ENCODE peak calls at places on chromosomes 3 and 15, in five cellular contexts. W is body of pancreas; J is Peyer's patch; I is mesendoderm; F is CD4-positive, alpha-beta memory T cell. Q is an unnamed sample.

GRCh38 chr3:23497156-23497555 is 294.0 kb downstream of the UBE2E2 start:
- DNase-seq in J (no peak), I (no peak), F (no peak), W (no peak), Q (no peak)

GRCh38 chr3:188458761-188459160 is 304.8 kb downstream of the LPP start:
- DNase-seq in W (no peak), J (no peak), I (no peak), F (no peak), Q (no peak)

GRCh38 chr3:49602049-49602554 is 47.8 kb downstream of the BSN start:
- DNase-seq in F (no peak), J (peak), W (no peak), I (no peak), Q (no peak)

GRCh38 chr15:49101536-49101935 is 53.9 kb downstream of the COPS2 start:
- DNase-seq in J (no peak), F (no peak), I (no peak), W (no peak), Q (no peak)

GRCh38 chr15:100867476-100867875 is 12.2 kb upstream of the ALDH1A3 start:
- DNase-seq in F (no peak), W (no peak), J (no peak), I (no peak), Q (no peak)

GRCh38 chr3:152183473-152183872 is 85.3 kb upstream of the MBNL1 start:
- DNase-seq in J (peak), W (peak), F (peak), I (peak), Q (peak)

GRCh38 chr3:142947352-142947751 is 16.1 kb downstream of the PAQR9 start:
- DNase-seq in I (peak), W (no peak), F (no peak), J (no peak), Q (no peak)

GRCh38 chr15:74324714-74325113 is 42.7 kb downstream of the CYP11A1 start:
- DNase-seq in I (no peak), W (no peak), J (no peak), F (no peak), Q (no peak)

GRCh38 chr3:157175678-157176077 is 15.7 kb upstream of the CCNL1 start:
- DNase-seq in I (peak), J (peak), W (peak), F (no peak), Q (peak)

GRCh38 chr15:90266485-90266884 is 1.0 kb downstream of the NGRN start:
- DNase-seq in J (no peak), F (peak), I (no peak), W (peak), Q (peak)

GRCh38 chr15:85581495-85581894 is 201.1 kb downstream of the AKAP13 start:
- DNase-seq in J (peak), I (no peak), F (peak), W (peak), Q (peak)

GRCh38 chr3:8303466-8303865 is 198.2 kb upstream of the LMCD1 start:
- DNase-seq in I (no peak), F (no peak), W (no peak), J (no peak), Q (no peak)

GRCh38 chr3:13702226-13702820 is 153.4 kb downstream of the FBLN2 start:
- DNase-seq in F (no peak), J (peak), W (no peak), I (no peak), Q (no peak)

GRCh38 chr3:156350786-156351185 is 204.1 kb downstream of the SSR3 start:
- DNase-seq in I (no peak), J (no peak), F (no peak), W (no peak), Q (no peak)

GRCh38 chr15:45378149-45378912 is at the start of gene GATM:
- DNase-seq in F (peak), I (peak), J (peak), W (peak), Q (peak)

GRCh38 chr15:82062479-82062878 is 16.7 kb upstream of the MEX3B start:
- DNase-seq in I (no peak), J (no peak), W (no peak), F (no peak), Q (no peak)

GRCh38 chr3:117589454-117589853 is 879.9 kb downstream of the TUSC7 start:
- DNase-seq in J (no peak), F (no peak), I (peak), W (no peak), Q (no peak)

GRCh38 chr3:155026999-155027591 is 53.0 kb upstream of the MME start:
- DNase-seq in J (no peak), I (peak), F (no peak), W (no peak), Q (no peak)

GRCh38 chr3:107240183-107241091 is 136.8 kb upstream of the CCDC54 start:
- DNase-seq in F (peak), I (peak), J (peak), W (peak), Q (peak)
- H3K27ac ChIP-seq in F (peak), I (no peak), J (peak), W (no peak), Q (peak)

GRCh38 chr3:139948898-139949297 is 13.9 kb downstream of the CLSTN2 start:
- DNase-seq in F (no peak), W (no peak), J (no peak), I (no peak), Q (no peak)

GRCh38 chr3:139944256-139944910 is 9.4 kb downstream of the CLSTN2 start:
- DNase-seq in J (no peak), F (no peak), I (no peak), W (no peak), Q (no peak)

GRCh38 chr3:139953131-139953910 is 18.3 kb downstream of the CLSTN2 start:
- DNase-seq in I (peak), W (no peak), J (no peak), F (no peak), Q (no peak)

GRCh38 chr3:139954146-139954545 is 19.2 kb downstream of the CLSTN2 start:
- DNase-seq in W (no peak), J (no peak), F (no peak), I (no peak), Q (no peak)

GRCh38 chr3:139948467-139948866 is 13.5 kb downstream of the CLSTN2 start:
- DNase-seq in W (no peak), I (no peak), J (no peak), F (no peak), Q (no peak)
- H3K4me3 ChIP-seq in W (no peak), I (no peak), J (no peak), F (no peak), Q (no peak)

GRCh38 chr3:24628523-24629258 is 134.0 kb upstream of the THRB start:
- DNase-seq in F (no peak), J (no peak), I (no peak), W (no peak), Q (no peak)
- H3K27ac ChIP-seq in F (no peak), J (no peak), I (no peak), W (no peak), Q (no peak)

GRCh38 chr15:62897634-62898033 is 144.9 kb upstream of the TPM1 start:
- DNase-seq in F (no peak), W (no peak), I (no peak), J (no peak), Q (no peak)
- H3K4me3 ChIP-seq in F (no peak), W (no peak), I (no peak), J (no peak), Q (no peak)